ENCODE peak calls at places on chromosomes 6 and 20, in ten cellular contexts. One of them, this sample, is unnamed.

GRCh38 chr20:36741072-36741471 is 4.8 kb downstream of the NDRG3 start:
- ATAC-seq in upper lobe of right lung: no peak
- ATAC-seq in activated CD8-positive, alpha-beta T cell treated with anti-CD3 and anti-CD28 coated beads, Interleukin-2, amount 10 ng/mL, durations not matched to agents 7 days and 5 days: no peak
- ATAC-seq in central memory CD8-positive, alpha-beta T cell: no peak
- ATAC-seq in foreskin keratinocyte: no peak
- ATAC-seq in omental fat pad: no peak
- ATAC-seq in left cardiac atrium: no peak
- ATAC-seq in lower lobe of right lung: no peak
- ATAC-seq in activated T-cell treated with anti-CD3 and anti-CD28 coated beads, Interleukin-2, amount 50 U/mL, for 72 hours: no peak
- ATAC-seq in activated naive CD8-positive, alpha-beta T cell treated with anti-CD3 and anti-CD28 coated beads, Interleukin-2, amount 10 ng/mL, durations not matched to agents 7 days and 5 days: no peak
- ATAC-seq in this sample: no peak

GRCh38 chr20:8151371-8151770 is 19.3 kb downstream of the PLCB1 start:
- ATAC-seq in upper lobe of right lung: no peak
- ATAC-seq in activated CD8-positive, alpha-beta T cell treated with anti-CD3 and anti-CD28 coated beads, Interleukin-2, amount 10 ng/mL, durations not matched to agents 7 days and 5 days: no peak
- ATAC-seq in central memory CD8-positive, alpha-beta T cell: no peak
- ATAC-seq in foreskin keratinocyte: no peak
- ATAC-seq in omental fat pad: no peak
- ATAC-seq in left cardiac atrium: no peak
- ATAC-seq in lower lobe of right lung: no peak
- ATAC-seq in activated T-cell treated with anti-CD3 and anti-CD28 coated beads, Interleukin-2, amount 50 U/mL, for 72 hours: no peak
- ATAC-seq in activated naive CD8-positive, alpha-beta T cell treated with anti-CD3 and anti-CD28 coated beads, Interleukin-2, amount 10 ng/mL, durations not matched to agents 7 days and 5 days: no peak
- ATAC-seq in this sample: no peak

GRCh38 chr6:163260111-163260895 is 154.2 kb upstream of the QKI start:
- ATAC-seq in upper lobe of right lung: peak
- ATAC-seq in activated CD8-positive, alpha-beta T cell treated with anti-CD3 and anti-CD28 coated beads, Interleukin-2, amount 10 ng/mL, durations not matched to agents 7 days and 5 days: no peak
- ATAC-seq in central memory CD8-positive, alpha-beta T cell: no peak
- ATAC-seq in foreskin keratinocyte: peak
- ATAC-seq in omental fat pad: no peak
- ATAC-seq in left cardiac atrium: peak
- ATAC-seq in lower lobe of right lung: no peak
- ATAC-seq in activated T-cell treated with anti-CD3 and anti-CD28 coated beads, Interleukin-2, amount 50 U/mL, for 72 hours: no peak
- ATAC-seq in activated naive CD8-positive, alpha-beta T cell treated with anti-CD3 and anti-CD28 coated beads, Interleukin-2, amount 10 ng/mL, durations not matched to agents 7 days and 5 days: no peak
- ATAC-seq in this sample: peak

GRCh38 chr6:167572841-167573271 is 248.0 kb downstream of the TTLL2 start:
- ATAC-seq in upper lobe of right lung: no peak
- ATAC-seq in activated CD8-positive, alpha-beta T cell treated with anti-CD3 and anti-CD28 coated beads, Interleukin-2, amount 10 ng/mL, durations not matched to agents 7 days and 5 days: no peak
- ATAC-seq in central memory CD8-positive, alpha-beta T cell: no peak
- ATAC-seq in foreskin keratinocyte: no peak
- ATAC-seq in omental fat pad: no peak
- ATAC-seq in left cardiac atrium: peak
- ATAC-seq in lower lobe of right lung: no peak
- ATAC-seq in activated T-cell treated with anti-CD3 and anti-CD28 coated beads, Interleukin-2, amount 50 U/mL, for 72 hours: no peak
- ATAC-seq in activated naive CD8-positive, alpha-beta T cell treated with anti-CD3 and anti-CD28 coated beads, Interleukin-2, amount 10 ng/mL, durations not matched to agents 7 days and 5 days: no peak
- ATAC-seq in this sample: peak

GRCh38 chr6:157893238-157893637 is 70.2 kb downstream of the SNX9 start:
- ATAC-seq in upper lobe of right lung: no peak
- ATAC-seq in activated CD8-positive, alpha-beta T cell treated with anti-CD3 and anti-CD28 coated beads, Interleukin-2, amount 10 ng/mL, durations not matched to agents 7 days and 5 days: peak
- ATAC-seq in central memory CD8-positive, alpha-beta T cell: peak
- ATAC-seq in foreskin keratinocyte: peak
- ATAC-seq in omental fat pad: no peak
- ATAC-seq in left cardiac atrium: no peak
- ATAC-seq in lower lobe of right lung: no peak
- ATAC-seq in activated T-cell treated with anti-CD3 and anti-CD28 coated beads, Interleukin-2, amount 50 U/mL, for 72 hours: peak
- ATAC-seq in activated naive CD8-positive, alpha-beta T cell treated with anti-CD3 and anti-CD28 coated beads, Interleukin-2, amount 10 ng/mL, durations not matched to agents 7 days and 5 days: peak
- ATAC-seq in this sample: no peak

GRCh38 chr6:24925661-24926060 is 10.1 kb downstream of the RIPOR2 start:
- ATAC-seq in upper lobe of right lung: no peak
- ATAC-seq in activated CD8-positive, alpha-beta T cell treated with anti-CD3 and anti-CD28 coated beads, Interleukin-2, amount 10 ng/mL, durations not matched to agents 7 days and 5 days: no peak
- ATAC-seq in central memory CD8-positive, alpha-beta T cell: no peak
- ATAC-seq in foreskin keratinocyte: no peak
- ATAC-seq in omental fat pad: no peak
- ATAC-seq in left cardiac atrium: no peak
- ATAC-seq in lower lobe of right lung: no peak
- ATAC-seq in activated T-cell treated with anti-CD3 and anti-CD28 coated beads, Interleukin-2, amount 50 U/mL, for 72 hours: no peak
- ATAC-seq in activated naive CD8-positive, alpha-beta T cell treated with anti-CD3 and anti-CD28 coated beads, Interleukin-2, amount 10 ng/mL, durations not matched to agents 7 days and 5 days: no peak
- ATAC-seq in this sample: no peak

GRCh38 chr6:162058281-162058875 is 669.2 kb downstream of the PRKN start:
- ATAC-seq in upper lobe of right lung: peak
- ATAC-seq in activated CD8-positive, alpha-beta T cell treated with anti-CD3 and anti-CD28 coated beads, Interleukin-2, amount 10 ng/mL, durations not matched to agents 7 days and 5 days: no peak
- ATAC-seq in central memory CD8-positive, alpha-beta T cell: no peak
- ATAC-seq in foreskin keratinocyte: peak
- ATAC-seq in omental fat pad: no peak
- ATAC-seq in left cardiac atrium: peak
- ATAC-seq in lower lobe of right lung: no peak
- ATAC-seq in activated T-cell treated with anti-CD3 and anti-CD28 coated beads, Interleukin-2, amount 50 U/mL, for 72 hours: no peak
- ATAC-seq in activated naive CD8-positive, alpha-beta T cell treated with anti-CD3 and anti-CD28 coated beads, Interleukin-2, amount 10 ng/mL, durations not matched to agents 7 days and 5 days: no peak
- ATAC-seq in this sample: no peak

GRCh38 chr6:133957780-133958242 is 4.8 kb downstream of the TBPL1 start:
- ATAC-seq in upper lobe of right lung: no peak
- ATAC-seq in activated CD8-positive, alpha-beta T cell treated with anti-CD3 and anti-CD28 coated beads, Interleukin-2, amount 10 ng/mL, durations not matched to agents 7 days and 5 days: no peak
- ATAC-seq in central memory CD8-positive, alpha-beta T cell: no peak
- ATAC-seq in foreskin keratinocyte: no peak
- ATAC-seq in omental fat pad: no peak
- ATAC-seq in left cardiac atrium: no peak
- ATAC-seq in lower lobe of right lung: no peak
- ATAC-seq in activated T-cell treated with anti-CD3 and anti-CD28 coated beads, Interleukin-2, amount 50 U/mL, for 72 hours: no peak
- ATAC-seq in activated naive CD8-positive, alpha-beta T cell treated with anti-CD3 and anti-CD28 coated beads, Interleukin-2, amount 10 ng/mL, durations not matched to agents 7 days and 5 days: no peak
- ATAC-seq in this sample: no peak

GRCh38 chr6:137051790-137052472 is 7.2 kb upstream of the IL20RA start:
- ATAC-seq in upper lobe of right lung: no peak
- ATAC-seq in activated CD8-positive, alpha-beta T cell treated with anti-CD3 and anti-CD28 coated beads, Interleukin-2, amount 10 ng/mL, durations not matched to agents 7 days and 5 days: no peak
- ATAC-seq in central memory CD8-positive, alpha-beta T cell: no peak
- ATAC-seq in foreskin keratinocyte: no peak
- ATAC-seq in omental fat pad: no peak
- ATAC-seq in left cardiac atrium: peak
- ATAC-seq in lower lobe of right lung: no peak
- ATAC-seq in activated T-cell treated with anti-CD3 and anti-CD28 coated beads, Interleukin-2, amount 50 U/mL, for 72 hours: no peak
- ATAC-seq in activated naive CD8-positive, alpha-beta T cell treated with anti-CD3 and anti-CD28 coated beads, Interleukin-2, amount 10 ng/mL, durations not matched to agents 7 days and 5 days: no peak
- ATAC-seq in this sample: no peak

GRCh38 chr6:12241493-12242214 is 48.5 kb upstream of the EDN1 start:
- ATAC-seq in upper lobe of right lung: peak
- ATAC-seq in activated CD8-positive, alpha-beta T cell treated with anti-CD3 and anti-CD28 coated beads, Interleukin-2, amount 10 ng/mL, durations not matched to agents 7 days and 5 days: no peak
- ATAC-seq in central memory CD8-positive, alpha-beta T cell: no peak
- ATAC-seq in foreskin keratinocyte: peak
- ATAC-seq in omental fat pad: no peak
- ATAC-seq in left cardiac atrium: peak
- ATAC-seq in lower lobe of right lung: peak
- ATAC-seq in activated T-cell treated with anti-CD3 and anti-CD28 coated beads, Interleukin-2, amount 50 U/mL, for 72 hours: peak
- ATAC-seq in activated naive CD8-positive, alpha-beta T cell treated with anti-CD3 and anti-CD28 coated beads, Interleukin-2, amount 10 ng/mL, durations not matched to agents 7 days and 5 days: no peak
- ATAC-seq in this sample: no peak

GRCh38 chr6:73131706-73132105 is 93.6 kb downstream of the KHDC1L start:
- ATAC-seq in upper lobe of right lung: no peak
- ATAC-seq in activated CD8-positive, alpha-beta T cell treated with anti-CD3 and anti-CD28 coated beads, Interleukin-2, amount 10 ng/mL, durations not matched to agents 7 days and 5 days: no peak
- ATAC-seq in central memory CD8-positive, alpha-beta T cell: no peak
- ATAC-seq in foreskin keratinocyte: no peak
- ATAC-seq in omental fat pad: no peak
- ATAC-seq in left cardiac atrium: no peak
- ATAC-seq in lower lobe of right lung: no peak
- ATAC-seq in activated T-cell treated with anti-CD3 and anti-CD28 coated beads, Interleukin-2, amount 50 U/mL, for 72 hours: no peak
- ATAC-seq in activated naive CD8-positive, alpha-beta T cell treated with anti-CD3 and anti-CD28 coated beads, Interleukin-2, amount 10 ng/mL, durations not matched to agents 7 days and 5 days: no peak
- ATAC-seq in this sample: no peak

GRCh38 chr6:87139236-87139635 is 16.1 kb upstream of the ZNF292 start:
- ATAC-seq in upper lobe of right lung: peak
- ATAC-seq in activated CD8-positive, alpha-beta T cell treated with anti-CD3 and anti-CD28 coated beads, Interleukin-2, amount 10 ng/mL, durations not matched to agents 7 days and 5 days: peak
- ATAC-seq in central memory CD8-positive, alpha-beta T cell: no peak
- ATAC-seq in foreskin keratinocyte: peak
- ATAC-seq in omental fat pad: no peak
- ATAC-seq in left cardiac atrium: peak
- ATAC-seq in lower lobe of right lung: peak
- ATAC-seq in activated T-cell treated with anti-CD3 and anti-CD28 coated beads, Interleukin-2, amount 50 U/mL, for 72 hours: peak
- ATAC-seq in activated naive CD8-positive, alpha-beta T cell treated with anti-CD3 and anti-CD28 coated beads, Interleukin-2, amount 10 ng/mL, durations not matched to agents 7 days and 5 days: no peak
- ATAC-seq in this sample: peak

GRCh38 chr20:58690851-58691250 is 1.7 kb upstream of the NPEPL1 start:
- ATAC-seq in upper lobe of right lung: peak
- ATAC-seq in activated CD8-positive, alpha-beta T cell treated with anti-CD3 and anti-CD28 coated beads, Interleukin-2, amount 10 ng/mL, durations not matched to agents 7 days and 5 days: no peak
- ATAC-seq in central memory CD8-positive, alpha-beta T cell: no peak
- ATAC-seq in foreskin keratinocyte: no peak
- ATAC-seq in omental fat pad: peak
- ATAC-seq in left cardiac atrium: peak
- ATAC-seq in lower lobe of right lung: peak
- ATAC-seq in activated T-cell treated with anti-CD3 and anti-CD28 coated beads, Interleukin-2, amount 50 U/mL, for 72 hours: no peak
- ATAC-seq in activated naive CD8-positive, alpha-beta T cell treated with anti-CD3 and anti-CD28 coated beads, Interleukin-2, amount 10 ng/mL, durations not matched to agents 7 days and 5 days: no peak
- ATAC-seq in this sample: peak

GRCh38 chr6:75657327-75657726 is 55.6 kb downstream of the SENP6 start:
- ATAC-seq in upper lobe of right lung: no peak
- ATAC-seq in activated CD8-positive, alpha-beta T cell treated with anti-CD3 and anti-CD28 coated beads, Interleukin-2, amount 10 ng/mL, durations not matched to agents 7 days and 5 days: no peak
- ATAC-seq in central memory CD8-positive, alpha-beta T cell: no peak
- ATAC-seq in foreskin keratinocyte: no peak
- ATAC-seq in omental fat pad: no peak
- ATAC-seq in left cardiac atrium: no peak
- ATAC-seq in lower lobe of right lung: no peak
- ATAC-seq in activated T-cell treated with anti-CD3 and anti-CD28 coated beads, Interleukin-2, amount 50 U/mL, for 72 hours: no peak
- ATAC-seq in activated naive CD8-positive, alpha-beta T cell treated with anti-CD3 and anti-CD28 coated beads, Interleukin-2, amount 10 ng/mL, durations not matched to agents 7 days and 5 days: no peak
- ATAC-seq in this sample: no peak

GRCh38 chr6:109336221-109336955 is 45.9 kb downstream of the CD164 start:
- ATAC-seq in upper lobe of right lung: peak
- ATAC-seq in activated CD8-positive, alpha-beta T cell treated with anti-CD3 and anti-CD28 coated beads, Interleukin-2, amount 10 ng/mL, durations not matched to agents 7 days and 5 days: no peak
- ATAC-seq in central memory CD8-positive, alpha-beta T cell: no peak
- ATAC-seq in foreskin keratinocyte: peak
- ATAC-seq in omental fat pad: no peak
- ATAC-seq in left cardiac atrium: peak
- ATAC-seq in lower lobe of right lung: peak
- ATAC-seq in activated T-cell treated with anti-CD3 and anti-CD28 coated beads, Interleukin-2, amount 50 U/mL, for 72 hours: no peak
- ATAC-seq in activated naive CD8-positive, alpha-beta T cell treated with anti-CD3 and anti-CD28 coated beads, Interleukin-2, amount 10 ng/mL, durations not matched to agents 7 days and 5 days: no peak
- ATAC-seq in this sample: peak

This sample was measured in gastroesophageal sphincter.